ENCODE peak calls at places on chromosomes 6 and 20, in four cellular contexts. O is AG04450, X is ovary, J is substantia nigra. R is an unnamed sample.
A peak's percentile ranks its signal among the peaks of the same experiment; 100 is the strongest.

GRCh38 chr20:54105653-54106052 is 35.3 kb upstream of the BCAS1 start:
- DNase-seq in O (no peak), X (no peak), J (no peak), R (no peak)

GRCh38 chr20:60050193-60050960 is 92.2 kb downstream of the CDH26 start:
- DNase-seq in O (no peak), X (no peak), J (no peak), R (no peak)

GRCh38 chr6:85754894-85755293 is 112.2 kb upstream of the SYNCRIP start:
- DNase-seq in O (no peak), X (no peak), J (no peak), R (no peak)

GRCh38 chr6:155106456-155107107 is 111.5 kb downstream of the TIAM2 start:
- DNase-seq in O (no peak), X (no peak), J (no peak), R (peak; percentile 49)

GRCh38 chr6:70124882-70125535 is 177.9 kb downstream of the COL9A1 start:
- DNase-seq in O (no peak), X (no peak), J (no peak), R (no peak)

GRCh38 chr20:31547720-31548298 is 33.6 kb downstream of the HM13 start:
- DNase-seq in O (no peak), X (no peak), J (no peak), R (no peak)

GRCh38 chr20:4230651-4231050 is 215.3 kb upstream of the RNF24 start:
- DNase-seq in O (no peak), X (no peak), J (no peak), R (no peak)

GRCh38 chr20:45985573-45985972 is 13.6 kb upstream of the ZNF335 start:
- DNase-seq in O (no peak), X (no peak), J (no peak), R (no peak)

GRCh38 chr20:11352041-11352440 is 565.7 kb upstream of the BTBD3 start:
- DNase-seq in O (no peak), X (no peak), J (no peak), R (peak; percentile 13)

GRCh38 chr20:10578607-10579006 is 95.2 kb downstream of the JAG1 start:
- DNase-seq in O (no peak), X (no peak), J (no peak), R (no peak)

GRCh38 chr6:33684428-33684896 is 27.0 kb downstream of the UQCC2 start:
- DNase-seq in O (no peak), X (no peak), J (no peak), R (no peak)
- H3K27ac ChIP-seq in O (no peak overlapping the region), X (no peak overlapping the region), J (no peak overlapping the region), R (no peak overlapping the region)

DNA sequence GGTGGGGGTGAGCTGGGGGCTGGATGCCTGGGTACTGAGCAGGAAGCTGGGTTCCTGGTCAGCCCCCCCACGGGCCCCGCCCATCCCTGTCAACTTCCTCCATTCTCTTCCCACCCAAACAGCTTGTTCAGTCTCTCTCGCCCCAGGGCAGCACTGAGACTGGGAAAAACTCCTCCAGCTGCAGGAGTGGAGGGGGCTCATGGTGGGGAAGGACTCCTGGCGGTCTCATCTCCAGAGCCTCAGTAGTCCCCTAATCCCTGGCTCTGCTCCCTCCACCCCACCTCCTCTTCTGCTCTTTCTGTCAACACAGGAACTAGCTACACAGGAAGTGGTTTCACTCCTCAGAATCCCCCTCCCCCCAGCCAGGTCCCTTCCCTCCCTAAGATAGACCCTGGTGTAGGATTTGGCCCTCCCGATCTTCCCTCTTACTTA is at the start of gene GPSM3:
- DNase-seq in O (no peak), X (no peak), J (peak; percentile 39), R (peak; percentile 68)
- H3K27ac ChIP-seq in O (peak within 1 kb of the TSS; percentile 39), X (no peak within 1 kb of the TSS), J (peak within 1 kb of the TSS; percentile 98), R (peak within 1 kb of the TSS; percentile 62)

DNA sequence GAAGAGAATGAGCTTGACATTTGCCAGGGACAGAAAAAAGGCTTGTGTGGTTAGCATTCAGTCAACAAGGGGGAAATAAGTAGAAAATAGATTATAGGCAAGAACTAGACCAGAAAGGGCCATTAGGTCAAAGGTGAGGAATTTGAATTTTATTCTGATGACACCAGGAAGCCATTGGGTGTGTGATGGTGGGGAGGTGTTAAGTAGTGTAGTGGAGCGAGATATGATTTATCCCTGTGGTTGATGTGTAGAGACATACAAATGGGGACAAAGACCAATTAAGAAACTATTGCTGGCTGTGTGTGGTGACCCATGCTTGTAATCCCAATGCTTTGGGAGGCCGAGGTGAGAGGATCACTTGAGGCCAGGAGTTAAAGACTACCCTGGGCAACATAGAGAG is 11.0 kb downstream of the DSTN start:
- DNase-seq in O (no peak), X (no peak), J (no peak), R (no peak)
- H3K27ac ChIP-seq in O (no peak overlapping the region), X (no peak overlapping the region), J (no peak overlapping the region), R (no peak overlapping the region)

GRCh38 chr6:129494586-129494985 is 215.4 kb downstream of the ARHGAP18 start:
- DNase-seq in O (no peak), X (no peak), J (no peak), R (no peak)
- H3K27ac ChIP-seq in O (no peak overlapping the region), X (no peak overlapping the region), J (no peak overlapping the region), R (no peak overlapping the region)

R was measured in SJSA1.